ENCODE peak calls at places on chromosomes 3 and 15, in four cellular contexts. G, K, S and L are unnamed samples.

GRCh38 chr3:12471228-12471627 is 13.1 kb upstream of the TSEN2 start:
- DNase-seq in G (no peak), K (no peak), S (no peak), L (no peak)

GRCh38 chr3:10437995-10438901 is 67.1 kb downstream of the ATP2B2 start:
- DNase-seq in G (no peak), K (no peak), S (peak), L (peak)

GRCh38 chr15:100092034-100092433 is 249.7 kb downstream of the ADAMTS17 start:
- DNase-seq in G (no peak), K (no peak), S (no peak), L (no peak)

GRCh38 chr3:45915518-45916231 is 27.6 kb upstream of the CXCR6 start:
- DNase-seq in G (peak), K (no peak), S (peak), L (peak)

GRCh38 chr15:97717806-97718205 is 242.7 kb upstream of the ARRDC4 start:
- DNase-seq in G (no peak), K (no peak), S (no peak), L (no peak)

GRCh38 chr3:155560594-155560993 is 184.3 kb downstream of the PLCH1 start:
- DNase-seq in G (no peak), K (no peak), S (no peak), L (no peak)

GRCh38 chr15:48547305-48547704 is 98.2 kb downstream of the FBN1 start:
- DNase-seq in G (no peak), K (no peak), S (peak), L (peak)

GRCh38 chr3:146065573-146066006 is 95.4 kb downstream of the PLOD2 start:
- DNase-seq in G (peak), K (no peak), S (peak), L (peak)

GRCh38 chr3:115146032-115146417 is 1.1 kb downstream of the ZBTB20 start:
- DNase-seq in G (peak), K (no peak), S (peak), L (peak)

GRCh38 chr15:73683624-73684536 is at the start of gene CD276:
- DNase-seq in G (peak), K (peak), S (peak), L (peak)

GRCh38 chr3:178966299-178967183 is 105.1 kb downstream of the ZMAT3 start:
- DNase-seq in G (no peak), K (no peak), S (peak), L (peak)

GRCh38 chr15:81373996-81374395 is at the start of gene TMC3:
- DNase-seq in G (peak), K (peak), S (no peak), L (no peak)

GRCh38 chr15:36808401-36809160 is 229.2 kb downstream of the CDIN1 start:
- DNase-seq in G (no peak), K (no peak), S (peak), L (peak)

GRCh38 chr3:139121513-139122220 is 77.0 kb upstream of the PRR23C start:
- DNase-seq in G (no peak), K (no peak), S (peak), L (peak)

GRCh38 chr3:111073186-111073585 is 1.6 kb downstream of the NECTIN3 start:
- DNase-seq in G (no peak), K (no peak), S (peak), L (peak)

GRCh38 chr3:99505646-99506269 is 132.6 kb upstream of the COL8A1 start:
- DNase-seq in G (no peak), K (no peak), S (peak), L (peak)

GRCh38 chr15:35818846-35819245 is 272.9 kb upstream of the DPH6 start:
- DNase-seq in G (no peak), K (no peak), S (no peak), L (no peak)

GRCh38 chr3:119181765-119182164 is 8.4 kb downstream of the UPK1B start:
- DNase-seq in G (no peak), K (no peak), S (peak), L (peak)

GRCh38 chr15:82966671-82967071 is 14.2 kb upstream of the HOMER2 start:
- DNase-seq in G (no peak), K (no peak), S (no peak), L (no peak)

GRCh38 chr3:142498397-142499180 is 50.8 kb upstream of the XRN1 start:
- DNase-seq in G (no peak), K (no peak), S (peak), L (peak)

GRCh38 chr3:35081902-35082301 is 557.4 kb upstream of the ARPP21 start:
- DNase-seq in G (no peak), K (no peak), S (no peak), L (no peak)

GRCh38 chr15:96544162-96544756 is 213.8 kb downstream of the NR2F2 start:
- DNase-seq in G (peak), K (no peak), S (no peak), L (no peak)

GRCh38 chr3:107833722-107834416 is 257.0 kb downstream of the CD47 start:
- DNase-seq in G (no peak), K (no peak), S (no peak), L (no peak)

GRCh38 chr3:37986479-37987314 is 3.9 kb upstream of the VILL start:
- DNase-seq in G (no peak), K (no peak), S (no peak), L (no peak)

GRCh38 chr3:196202516-196202970 is 8.7 kb downstream of the ZDHHC19 start:
- DNase-seq in G (no peak), K (no peak), S (peak), L (peak)

GRCh38 chr15:64536244-64536836 is 76.0 kb downstream of the ZNF609 start:
- DNase-seq in G (no peak), K (no peak), S (peak), L (peak)

GRCh38 chr3:13277860-13278531 is 142.1 kb downstream of the NUP210 start:
- DNase-seq in G (no peak), K (no peak), S (no peak), L (peak)

GRCh38 chr15:27017168-27017809 is 46.3 kb downstream of the GABRG3 start:
- DNase-seq in G (peak), K (peak), S (peak), L (peak)

GRCh38 chr3:110811050-110811449 is 260.6 kb upstream of the NECTIN3 start:
- DNase-seq in G (no peak), K (no peak), S (no peak), L (no peak)

GRCh38 chr3:82145742-82146141 is 384.3 kb upstream of the GBE1 start:
- DNase-seq in G (no peak), K (no peak), S (no peak), L (no peak)

GRCh38 chr15:36428102-36428845 is 151.2 kb upstream of the CDIN1 start:
- DNase-seq in G (no peak), K (no peak), S (peak), L (peak)

GRCh38 chr3:80087769-80088168 is 320.0 kb upstream of the ROBO1 start:
- DNase-seq in G (no peak), K (no peak), S (peak), L (peak)

GRCh38 chr15:48025118-48025517 is 95.7 kb upstream of the SLC24A5 start:
- DNase-seq in G (no peak), K (no peak), S (no peak), L (no peak)

GRCh38 chr3:96970211-96970610 is 155.8 kb downstream of the EPHA6 start:
- DNase-seq in G (no peak), K (no peak), S (no peak), L (no peak)

GRCh38 chr3:151557068-151557467 is 96.2 kb upstream of the IGSF10 start:
- DNase-seq in G (no peak), K (no peak), S (no peak), L (no peak)

GRCh38 chr3:58414538-58415197 is 19.0 kb downstream of the PDHB start:
- DNase-seq in G (peak), K (no peak), S (peak), L (peak)

GRCh38 chr15:55033574-55033973 is 163.2 kb downstream of the RSL24D1 start:
- DNase-seq in G (no peak), K (no peak), S (no peak), L (no peak)

GRCh38 chr15:55031732-55032131 is 165.0 kb downstream of the RSL24D1 start:
- DNase-seq in G (no peak), K (no peak), S (no peak), L (no peak)
- TF ChIP-seq CTCF in G (no peak), K (no peak), S (no peak), L (no peak)

GRCh38 chr3:183918178-183918577 is 33.5 kb upstream of the PARL start:
- DNase-seq in G (no peak), K (no peak), S (no peak), L (no peak)
- TF ChIP-seq CTCF in G (no peak), K (no peak), S (no peak), L (no peak)

GRCh38 chr15:59642351-59642750 is 15.0 kb downstream of the GTF2A2 start:
- DNase-seq in G (no peak), K (no peak), S (peak), L (peak)
- TF ChIP-seq CTCF in G (no peak), K (no peak), S (peak), L (peak)

GRCh38 chr3:177553586-177553985 is 356.3 kb upstream of the TBL1XR1 start:
- DNase-seq in G (no peak), K (no peak), S (no peak), L (no peak)

GRCh38 chr3:177553012-177553411 is 355.7 kb upstream of the TBL1XR1 start:
- DNase-seq in G (no peak), K (no peak), S (no peak), L (no peak)

GRCh38 chr3:177552051-177552450 is 354.8 kb upstream of the TBL1XR1 start:
- DNase-seq in G (no peak), K (no peak), S (no peak), L (no peak)

GRCh38 chr3:177550667-177551066 is 353.4 kb upstream of the TBL1XR1 start:
- DNase-seq in G (no peak), K (no peak), S (no peak), L (no peak)

DNA sequence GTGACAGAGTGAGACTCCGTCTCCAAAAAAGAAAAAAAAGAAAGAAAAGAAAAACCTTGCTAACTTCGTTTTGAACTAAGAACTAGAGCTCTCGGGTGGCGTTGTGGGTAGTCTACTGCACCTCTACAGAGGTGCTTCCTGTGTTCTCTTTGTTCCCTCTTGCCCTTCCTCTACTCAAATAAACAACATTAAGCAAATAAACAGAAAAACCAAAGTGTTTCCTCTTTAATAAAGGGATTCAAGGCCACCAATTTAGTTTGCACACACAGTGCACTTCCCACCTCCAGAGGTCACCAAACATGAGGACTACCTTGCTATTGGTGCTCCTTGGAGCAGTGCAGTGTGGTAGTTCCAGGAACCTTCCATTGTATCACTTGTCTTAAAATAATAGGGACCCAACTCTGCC is 354.2 kb upstream of the TBL1XR1 start:
- DNase-seq in G (no peak), K (no peak), S (no peak), L (no peak)
- TF ChIP-seq CTCF in G (no peak), K (no peak), S (no peak), L (no peak)

GRCh38 chr3:28917895-28918294 is 363.0 kb upstream of the RBMS3 start:
- DNase-seq in G (no peak), K (no peak), S (no peak), L (no peak)

GRCh38 chr3:28915711-28916481 is 365.0 kb upstream of the RBMS3 start:
- DNase-seq in G (peak), K (peak), S (peak), L (peak)

GRCh38 chr3:28912120-28912885 is 368.6 kb upstream of the RBMS3 start:
- DNase-seq in G (no peak), K (no peak), S (peak), L (peak)

GRCh38 chr3:28922376-28922775 is 358.5 kb upstream of the RBMS3 start:
- DNase-seq in G (no peak), K (no peak), S (no peak), L (no peak)

GRCh38 chr3:28916713-28917499 is 364.0 kb upstream of the RBMS3 start:
- DNase-seq in G (peak), K (peak), S (peak), L (peak)
- TF ChIP-seq CTCF in G (peak), K (no peak), S (peak), L (peak)

DNA sequence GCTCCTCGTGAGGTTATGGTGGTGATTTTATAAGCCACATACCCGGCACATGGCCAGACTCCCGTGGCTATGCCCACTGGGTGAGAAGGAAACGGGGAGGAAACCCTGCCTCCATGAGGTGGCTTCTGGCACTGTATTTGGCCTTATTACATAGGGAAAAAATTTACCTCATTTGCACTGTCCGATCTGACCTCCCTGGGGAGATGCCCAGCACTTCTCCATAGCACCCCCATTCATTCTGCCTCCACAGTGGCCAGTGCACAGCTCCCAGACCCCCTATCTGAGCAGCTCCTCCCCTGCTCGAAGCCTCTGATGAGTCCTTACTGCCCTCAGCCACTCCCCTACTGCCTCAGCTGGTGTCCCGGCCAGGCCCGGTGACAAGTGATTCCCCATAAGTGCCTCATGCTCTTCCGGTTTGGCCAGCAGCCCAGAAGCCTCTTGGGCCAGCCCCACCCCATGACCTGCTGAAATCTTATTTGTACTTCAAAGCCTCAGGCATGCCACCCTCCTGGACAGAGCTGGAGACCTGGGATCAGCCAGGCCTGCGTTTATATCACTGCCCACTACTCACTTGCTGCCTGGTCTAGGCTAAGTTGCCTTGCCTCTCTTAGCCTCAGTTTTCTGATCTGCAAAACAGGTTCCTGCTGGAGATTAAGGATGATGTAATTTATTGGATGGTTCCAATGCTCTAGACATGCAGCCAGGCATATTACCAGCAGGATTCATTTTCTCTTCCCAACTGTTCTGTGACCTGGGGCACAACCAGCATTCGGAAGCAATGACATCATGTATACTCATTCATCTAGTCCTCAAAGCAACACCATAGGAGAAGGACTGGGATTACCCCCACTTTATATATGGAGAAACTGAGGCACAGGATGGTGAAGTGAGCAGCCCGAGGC is 30.6 kb upstream of the SLC6A6 start:
- DNase-seq in G (no peak), K (no peak), S (peak), L (peak)
- TF ChIP-seq CTCF in G (no peak), K (no peak), S (no peak), L (peak)

DNA sequence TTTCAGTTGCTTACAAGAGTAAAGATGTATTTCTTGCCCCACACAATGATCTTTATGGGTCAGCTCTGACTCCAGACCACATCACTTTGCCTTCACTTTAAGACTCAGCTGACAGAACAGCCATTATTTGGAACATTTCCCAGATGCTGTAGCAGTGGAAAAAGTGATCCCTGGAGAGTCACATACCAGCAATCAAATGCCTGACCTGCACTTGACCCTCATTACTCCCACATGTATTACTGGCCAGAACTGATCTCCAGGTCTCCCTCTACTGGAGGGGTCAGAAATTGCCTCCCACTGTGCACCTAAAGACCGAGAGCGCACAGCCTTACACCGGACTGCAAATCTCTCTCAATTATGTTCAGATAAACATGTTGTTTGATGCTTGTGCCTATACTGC is 88.6 kb upstream of the ZNF385D start:
- DNase-seq in G (no peak), K (peak), S (peak), L (peak)
- TF ChIP-seq CTCF in G (peak), K (no peak), S (peak), L (peak)

GRCh38 chr3:133963657-133964396 is 65.9 kb downstream of the SLCO2A1 start:
- DNase-seq in G (no peak), K (no peak), S (no peak), L (no peak)

GRCh38 chr3:133962879-133963278 is 66.8 kb downstream of the SLCO2A1 start:
- DNase-seq in G (no peak), K (no peak), S (peak), L (peak)

GRCh38 chr3:133965033-133965570 is 64.6 kb downstream of the SLCO2A1 start:
- DNase-seq in G (no peak), K (no peak), S (peak), L (peak)

GRCh38 chr3:133965906-133966305 is 63.8 kb downstream of the SLCO2A1 start:
- DNase-seq in G (no peak), K (no peak), S (no peak), L (no peak)

GRCh38 chr3:133964547-133964946 is 65.2 kb downstream of the SLCO2A1 start:
- DNase-seq in G (no peak), K (peak), S (no peak), L (no peak)
- TF ChIP-seq CTCF in G (peak), K (no peak), S (peak), L (peak)